ENCODE peak calls at places on chromosomes 6 and 20, in six cellular contexts. X is ascending aorta, T is right cardiac atrium, S is psoas muscle, J is left lung, C is GM23248. I is an unnamed sample.

GRCh38 chr6:109580519-109580918 is 97.5 kb upstream of the ZBTB24 start:
- DNase-seq in T (no peak), S (no peak), J (no peak), X (no peak), C (no peak), I (no peak)

GRCh38 chr6:54801244-54801643 is 45.3 kb upstream of the FAM83B start:
- DNase-seq in C (no peak), X (no peak), S (no peak), T (no peak), J (no peak), I (no peak)

GRCh38 chr20:61661583-61661982 is 404.1 kb downstream of the TAF4 start:
- DNase-seq in X (no peak), T (no peak), J (no peak), C (no peak), S (no peak), I (no peak)

GRCh38 chr6:153231048-153231635 is 100.1 kb upstream of the RGS17 start:
- DNase-seq in J (no peak), S (peak; percentile 29), X (no peak), C (peak; percentile 53), T (peak; percentile 19), I (peak; percentile 71)

GRCh38 chr6:29685718-29686326 is 4.9 kb upstream of the ZFP57 start:
- DNase-seq in X (no peak), T (peak; percentile 24), J (no peak), C (no peak), S (no peak), I (no peak)

GRCh38 chr20:59836768-59837167 is 96.7 kb downstream of the SYCP2 start:
- DNase-seq in C (no peak), J (no peak), X (no peak), S (no peak), T (no peak), I (no peak)

GRCh38 chr6:27890351-27891299 is 21.6 kb downstream of the OR2B2 start:
- DNase-seq in S (peak; percentile 24), J (peak; percentile 86), T (peak; percentile 28), X (no peak), C (peak; percentile 89), I (peak; percentile 61)

GRCh38 chr6:162726997-162727346 is 594 bp downstream of the PRKN start:
- DNase-seq in C (peak; percentile 40), J (no peak), T (no peak), X (no peak), S (no peak), I (peak; percentile 27)

GRCh38 chr20:23702021-23702420 is 13.2 kb upstream of the CST4 start:
- DNase-seq in S (no peak), J (no peak), C (no peak), X (no peak), T (no peak), I (no peak)

GRCh38 chr6:33699739-33700138 is 11.8 kb downstream of the UQCC2 start:
- DNase-seq in S (no peak), X (no peak), C (no peak), J (no peak), T (no peak), I (no peak)

GRCh38 chr20:4951299-4951698 is 50.0 kb downstream of the SLC23A2 start:
- DNase-seq in C (peak; percentile 90), J (no peak), S (no peak), T (peak; percentile 24), X (no peak), I (peak; percentile 16)

GRCh38 chr6:119002069-119002468 is 67.1 kb upstream of the MCM9 start:
- DNase-seq in C (no peak), X (no peak), T (no peak), J (no peak), S (no peak), I (no peak)

GRCh38 chr6:8839626-8840025 is 404.3 kb upstream of the SLC35B3 start:
- DNase-seq in S (no peak), J (no peak), X (no peak), T (no peak), C (no peak), I (no peak)

GRCh38 chr6:30689022-30689865 is 1.5 kb downstream of the NRM start:
- DNase-seq in X (no peak), T (no peak), C (no peak), S (no peak), J (no peak), I (no peak)

GRCh38 chr6:30688569-30688968 is 2.1 kb upstream of the PPP1R18 start:
- DNase-seq in T (no peak), S (no peak), C (no peak), J (no peak), X (no peak), I (no peak)

GRCh38 chr6:30686908-30687658 is 638 bp upstream of the PPP1R18 start:
- DNase-seq in C (peak; percentile 99), S (peak; percentile 97), X (peak; percentile 91), T (peak; percentile 99), J (peak; percentile 99), I (peak; percentile 90)

GRCh38 chr6:30685977-30686907 is at the start of gene PPP1R18:
- DNase-seq in X (no peak), J (peak; percentile 96), C (peak; percentile 86), S (peak; percentile 87), T (peak; percentile 90), I (peak; percentile 76)

GRCh38 chr6:30687659-30688431 is 1.4 kb upstream of the PPP1R18 start:
- DNase-seq in C (peak; percentile 78), S (peak; percentile 49), J (no peak), T (peak; percentile 63), X (no peak), I (no peak)
- H3K27ac ChIP-seq in C (peak overlapping the region; percentile 100), S (peak overlapping the region; percentile 91), J (peak overlapping the region; percentile 97), T (peak overlapping the region; percentile 99), X (peak overlapping the region; percentile 99), I (peak overlapping the region; percentile 98)

GRCh38 chr6:105485456-105485855 is 82.6 kb upstream of the PREP start:
- DNase-seq in S (no peak), C (no peak), T (no peak), X (no peak), J (no peak), I (no peak)

GRCh38 chr6:105482227-105482839 is 79.5 kb upstream of the PREP start:
- DNase-seq in T (peak; percentile 61), S (peak; percentile 21), J (no peak), X (no peak), C (no peak), I (peak; percentile 21)

GRCh38 chr6:105484238-105485161 is 81.6 kb upstream of the PREP start:
- DNase-seq in X (no peak), T (no peak), S (no peak), J (no peak), C (peak; percentile 60), I (no peak)

GRCh38 chr6:105482956-105483355 is 80.1 kb upstream of the PREP start:
- DNase-seq in T (no peak), S (no peak), J (no peak), X (no peak), C (no peak), I (no peak)

DNA sequence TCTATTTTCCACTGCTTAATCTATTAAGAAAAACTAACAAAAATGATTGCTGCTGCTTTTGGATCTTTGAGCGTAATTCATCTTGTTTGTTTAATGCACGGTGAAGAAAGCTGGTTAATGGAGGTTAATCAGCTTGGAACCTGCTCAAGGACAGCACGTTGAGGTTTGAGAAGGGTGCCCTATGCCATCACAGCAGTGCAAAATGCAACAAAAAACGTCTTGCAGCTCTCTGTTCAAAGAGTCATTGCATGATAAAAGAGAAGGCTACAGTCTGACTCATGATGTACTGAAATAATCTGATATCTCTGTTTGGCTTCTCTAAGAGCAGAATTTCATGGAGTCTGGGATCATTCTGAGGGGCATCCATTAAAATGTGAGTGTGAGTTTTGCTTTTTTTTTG is 80.6 kb upstream of the PREP start:
- DNase-seq in C (peak; percentile 76), X (no peak), T (no peak), J (no peak), S (no peak), I (no peak)
- H3K27ac ChIP-seq in C (no peak overlapping the region), X (no peak overlapping the region), T (no peak overlapping the region), J (no peak overlapping the region), S (no peak overlapping the region), I (no peak overlapping the region)

DNA sequence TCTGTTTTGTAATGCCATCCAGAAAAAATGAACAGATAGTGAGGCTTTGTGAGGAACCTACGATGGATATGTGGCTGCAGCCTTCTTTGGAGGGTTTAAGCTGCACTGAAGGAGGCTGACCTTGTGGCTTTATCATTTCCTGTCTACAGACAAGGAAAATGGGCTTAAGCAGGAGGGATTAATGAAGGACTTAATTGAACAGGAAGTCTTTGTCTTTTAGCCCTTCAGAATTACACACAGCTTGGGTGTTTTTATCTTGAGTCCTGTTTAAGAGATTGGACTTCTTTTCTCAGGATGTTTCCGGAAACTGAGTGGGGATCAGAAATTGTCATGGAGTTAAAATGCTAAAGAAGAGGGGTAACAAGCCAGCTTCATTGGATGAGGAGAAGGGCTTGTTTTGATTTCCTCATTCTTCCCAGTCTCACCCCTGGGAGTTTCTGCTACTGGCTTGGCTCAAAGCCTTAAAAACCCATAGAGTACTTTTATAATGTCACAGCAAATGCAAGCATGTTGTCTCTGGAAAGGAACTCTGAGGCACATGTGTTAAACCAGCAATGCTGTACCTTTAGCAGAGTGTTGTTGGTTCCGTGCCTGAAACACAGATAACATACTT is 193.6 kb downstream of the JARID2 start:
- DNase-seq in T (no peak), J (no peak), C (no peak), S (no peak), X (no peak), I (no peak)
- H3K27ac ChIP-seq in T (no peak overlapping the region), J (no peak overlapping the region), C (no peak overlapping the region), S (peak overlapping the region; percentile 54), X (no peak overlapping the region), I (peak overlapping the region; percentile 4)

GRCh38 chr20:57397693-57398108 is 6.5 kb downstream of the RBM38 start:
- DNase-seq in J (peak; percentile 82), S (peak; percentile 22), X (no peak), C (no peak), T (no peak), I (no peak)
- H3K27ac ChIP-seq in J (peak overlapping the region; percentile 48), S (peak overlapping the region; percentile 92), X (no peak overlapping the region), C (no peak overlapping the region), T (peak overlapping the region; percentile 71), I (no peak overlapping the region)

GRCh38 chr20:33644313-33645071 is 17.6 kb upstream of the C20orf144 start:
- DNase-seq in X (no peak), J (peak; percentile 73), S (no peak), C (no peak), T (no peak), I (no peak)
- H3K27ac ChIP-seq in X (no peak overlapping the region), J (no peak overlapping the region), S (no peak overlapping the region), C (no peak overlapping the region), T (no peak overlapping the region), I (no peak overlapping the region)